ENCODE peak calls at places on chromosomes 1 and 21, in five cellular contexts. F, R, D, H and S are unnamed samples.
A peak's percentile ranks its signal among the peaks of the same experiment; 100 is the strongest.

GRCh38 chr1:65260851-65261473 is 48.4 kb upstream of the DNAJC6 start:
- DNase-seq in R (peak; percentile 42), D (no peak), H (peak; percentile 59), F (no peak), S (no peak)

GRCh38 chr1:28136636-28137613 is 39.6 kb downstream of the PTAFR start:
- DNase-seq in H (no peak), R (no peak), D (no peak), F (no peak), S (no peak)

GRCh38 chr1:229887043-229887822 is 179.8 kb upstream of the GALNT2 start:
- DNase-seq in H (no peak), F (no peak), R (no peak), D (no peak), S (no peak)

GRCh38 chr1:181503130-181503810 is 20.0 kb downstream of the CACNA1E start:
- DNase-seq in D (no peak), F (no peak), R (no peak), H (no peak), S (no peak)

GRCh38 chr1:54882483-54882882 is 4.5 kb downstream of the DHCR24 start:
- DNase-seq in D (no peak), F (peak; percentile 42), R (no peak), H (no peak), S (no peak)

GRCh38 chr1:236010443-236010842 is 54.4 kb downstream of the NID1 start:
- DNase-seq in D (no peak), F (no peak), H (no peak), R (no peak), S (no peak)

GRCh38 chr1:171988243-171988642 is 146.9 kb downstream of the DNM3 start:
- DNase-seq in F (no peak), D (no peak), H (no peak), R (no peak), S (no peak)

GRCh38 chr1:25690396-25690956 is 73.9 kb downstream of the MAN1C1 start:
- DNase-seq in H (no peak), D (no peak), F (no peak), R (no peak), S (no peak)

GRCh38 chr1:247445775-247446364 is 12.0 kb downstream of the OR2B11 start:
- DNase-seq in F (no peak), D (no peak), H (no peak), R (no peak), S (no peak)

GRCh38 chr1:188043536-188044245 is 1214.9 kb downstream of the PLA2G4A start:
- DNase-seq in H (no peak), D (no peak), R (no peak), F (no peak), S (no peak)

GRCh38 chr1:179079113-179079761 is 2.6 kb upstream of the TOR3A start:
- DNase-seq in R (peak; percentile 63), H (peak; percentile 56), F (peak; percentile 64), D (peak; percentile 69), S (peak; percentile 47)

GRCh38 chr1:12249181-12249580 is 19.4 kb downstream of the VPS13D start:
- DNase-seq in F (no peak), H (no peak), R (no peak), D (no peak), S (no peak)

GRCh38 chr1:32128971-32129370 is 21.1 kb downstream of the KPNA6 start:
- DNase-seq in R (no peak), F (no peak), H (no peak), D (no peak), S (no peak)

GRCh38 chr1:193676996-193677569 is 490.7 kb upstream of the B3GALT2 start:
- DNase-seq in D (no peak), R (no peak), H (no peak), F (no peak), S (no peak)

GRCh38 chr1:152457071-152457470 is 43.0 kb upstream of the CRNN start:
- DNase-seq in F (no peak), D (no peak), H (no peak), R (no peak), S (no peak)

GRCh38 chr1:50977575-50978143 is 7.6 kb downstream of the CDKN2C start:
- DNase-seq in H (no peak), R (peak; percentile 89), D (peak; percentile 90), F (peak; percentile 27), S (no peak)

GRCh38 chr1:46691997-46692790 is 20.5 kb downstream of the TEX38 start:
- DNase-seq in F (no peak), H (no peak), D (no peak), R (no peak), S (no peak)

GRCh38 chr1:46689326-46689725 is 17.7 kb downstream of the TEX38 start:
- DNase-seq in D (no peak), R (no peak), F (no peak), H (no peak), S (no peak)

GRCh38 chr1:46689897-46690296 is 18.2 kb downstream of the TEX38 start:
- DNase-seq in D (no peak), R (no peak), F (no peak), H (no peak), S (no peak)

GRCh38 chr1:46690931-46691411 is 19.3 kb downstream of the TEX38 start:
- DNase-seq in F (no peak), H (no peak), D (no peak), R (no peak), S (no peak)

GRCh38 chr1:46692806-46693770 is 21.4 kb downstream of the TEX38 start:
- DNase-seq in D (no peak), F (peak; percentile 13), R (no peak), H (no peak), S (no peak)
- TF ChIP-seq SIN3A in D (no peak), F (no peak), R (no peak), H (no peak), S (no peak)

GRCh38 chr21:25772680-25773079 is 37.9 kb downstream of the GABPA start:
- DNase-seq in F (no peak), R (no peak), H (no peak), D (no peak), S (no peak)
- TF ChIP-seq REST in F (no peak), R (no peak), H (no peak), D (no peak), S (no peak)

GRCh38 chr1:204180133-204180532 is 14.0 kb upstream of the REN start:
- DNase-seq in H (no peak), R (no peak), F (peak; percentile 82), D (no peak), S (no peak)

GRCh38 chr1:204174958-204175357 is 8.8 kb upstream of the REN start:
- DNase-seq in F (no peak), D (no peak), H (no peak), R (no peak), S (no peak)

GRCh38 chr1:204177133-204177532 is 11.0 kb upstream of the REN start:
- DNase-seq in F (no peak), H (no peak), R (peak; percentile 67), D (no peak), S (no peak)

GRCh38 chr1:204181116-204181515 is 15.0 kb upstream of the REN start:
- DNase-seq in D (no peak), R (no peak), H (no peak), F (no peak), S (no peak)

GRCh38 chr1:204178487-204179281 is 12.5 kb upstream of the REN start:
- DNase-seq in D (no peak), H (no peak), F (no peak), R (no peak), S (no peak)
- TF ChIP-seq SIN3A in D (no peak), H (no peak), F (no peak), R (no peak), S (no peak)

GRCh38 chr1:172993640-172994039 is 57.1 kb downstream of the TNFSF18 start:
- DNase-seq in R (no peak), H (no peak), D (no peak), F (no peak), S (no peak)
- TF ChIP-seq REST in R (no peak), H (no peak), D (no peak), F (no peak), S (no peak)

DNA sequence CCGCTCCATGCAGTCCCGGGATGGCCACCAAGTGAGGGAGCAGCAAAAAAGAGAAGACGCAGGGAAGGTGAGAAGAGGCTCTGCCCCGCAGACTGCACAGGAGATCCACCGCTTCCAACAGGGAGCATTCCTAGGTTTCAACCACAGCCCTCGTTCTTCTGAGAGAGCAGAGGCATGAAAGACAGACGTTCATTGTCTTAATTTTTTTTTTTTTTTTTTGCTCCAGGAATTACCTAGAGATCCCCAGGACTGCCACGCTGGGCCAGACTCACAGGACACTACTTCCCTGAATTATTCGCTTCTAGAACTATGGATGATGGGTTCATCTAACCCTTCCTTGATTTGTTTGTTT is 33.2 kb upstream of the VASH2 start:
- DNase-seq in D (no peak), F (no peak), H (no peak), R (no peak), S (no peak)
- TF ChIP-seq SIN3A in D (no peak), F (no peak), H (no peak), R (no peak), S (no peak)

DNA sequence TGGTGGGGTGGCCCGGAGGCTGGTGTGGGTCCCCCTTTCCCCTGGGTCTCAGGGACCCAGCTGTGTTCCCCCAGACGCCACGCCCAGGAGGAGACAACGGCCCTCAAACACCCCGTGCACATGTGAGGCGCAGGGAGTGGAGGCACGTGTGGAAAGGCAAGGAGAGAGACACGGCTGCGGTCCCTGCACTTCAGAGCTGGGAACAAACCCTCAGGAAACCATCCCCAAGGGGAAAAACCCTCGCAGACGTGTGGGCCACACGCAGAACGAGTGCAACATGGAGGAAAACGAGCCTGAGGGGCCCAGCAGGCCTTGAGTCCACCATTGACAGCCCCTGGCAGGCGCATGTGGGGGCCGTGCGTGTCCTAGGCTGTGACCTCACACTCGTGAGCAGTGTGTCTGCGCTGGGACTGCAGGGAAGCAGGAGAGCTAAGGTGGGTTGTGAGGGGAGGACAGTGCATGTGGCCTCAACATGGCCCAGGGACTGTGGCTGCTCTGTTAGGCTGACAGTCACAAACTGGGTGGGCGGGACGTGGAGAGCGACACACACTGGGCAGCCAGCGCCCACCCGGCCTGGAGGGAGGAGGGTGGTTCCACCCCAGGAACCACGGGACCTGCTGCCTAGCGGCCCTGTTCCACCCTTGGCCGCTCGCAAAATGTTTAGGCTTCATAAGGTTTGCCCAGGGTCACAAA is 20.0 kb downstream of the ITGB2 start:
- DNase-seq in D (no peak), H (no peak), F (no peak), R (no peak), S (no peak)
- TF ChIP-seq REST in D (no peak), H (no peak), F (no peak), R (no peak), S (no peak)

DNA sequence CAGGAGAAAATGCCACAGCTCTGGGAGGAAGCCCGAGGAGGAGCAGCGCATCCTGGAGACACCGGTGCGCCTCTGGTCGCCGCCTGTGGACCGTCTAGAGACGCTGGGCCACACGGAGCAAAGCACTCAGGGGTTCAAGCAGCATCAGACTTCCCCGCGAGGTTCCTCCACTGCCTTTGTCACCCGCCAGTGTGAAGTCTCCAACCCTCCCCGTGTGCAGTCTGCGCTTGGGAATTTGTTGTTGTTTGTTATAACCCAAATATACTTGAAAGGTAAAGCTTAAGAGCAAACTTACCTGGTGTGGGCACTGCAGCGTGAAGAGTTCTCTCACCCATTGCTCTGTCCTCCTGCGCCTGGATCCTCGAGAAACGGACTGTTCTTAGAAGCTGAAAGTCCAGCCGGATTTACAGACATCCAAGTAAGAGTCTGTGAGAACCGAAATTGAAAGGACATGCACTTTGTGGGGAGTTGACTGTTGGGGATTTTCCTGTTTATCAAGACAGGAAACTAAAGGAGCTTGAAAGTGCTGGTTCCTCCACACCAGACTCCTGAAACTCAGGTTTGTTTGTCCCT is at the start of gene GBP4:
- DNase-seq in H (no peak), D (no peak), F (no peak), R (no peak), S (no peak)
- TF ChIP-seq SIN3A in H (no peak), D (no peak), F (no peak), R (no peak), S (no peak)